ENCODE peak calls at places on chromosomes 4 and X, in six cellular contexts. X, D, V, J, G and U are unnamed samples.
A peak's percentile ranks its signal among the peaks of the same experiment; 100 is the strongest.

GRCh38 chrX:150269613-150270254 is 93.4 kb upstream of the MAMLD1 start:
- ATAC-seq in J (peak; percentile 98), X (no peak), D (no peak), V (no peak), G (no peak), U (no peak)

GRCh38 chrX:106894392-106894909 is 8.7 kb downstream of the RIPPLY1 start:
- ATAC-seq in G (peak; percentile 93), J (peak; percentile 87), V (peak; percentile 93), X (peak; percentile 78), D (peak; percentile 81), U (peak; percentile 81)

GRCh38 chrX:41895826-41896225 is 27.5 kb downstream of the CASK start:
- ATAC-seq in G (no peak), J (no peak), X (no peak), D (no peak), V (no peak), U (no peak)

GRCh38 chrX:10979956-10980355 is 131.2 kb upstream of the HCCS start:
- ATAC-seq in X (no peak), V (no peak), J (no peak), D (no peak), G (no peak), U (no peak)

GRCh38 chrX:134868766-134869495 is 121.9 kb upstream of the SMIM10 start:
- ATAC-seq in D (no peak), X (no peak), G (peak; percentile 88), V (no peak), J (no peak), U (no peak)

GRCh38 chr4:21699437-21699836 is 249.1 kb downstream of the KCNIP4 start:
- ATAC-seq in X (no peak), G (no peak), J (no peak), V (no peak), D (no peak), U (no peak)

GRCh38 chrX:138928737-138929459 is 217.4 kb upstream of the FGF13 start:
- ATAC-seq in X (no peak), D (no peak), V (peak; percentile 25), G (no peak), J (no peak), U (no peak)

GRCh38 chrX:16587776-16588175 is 62.2 kb upstream of the S100G start:
- ATAC-seq in X (no peak), D (no peak), G (no peak), V (no peak), J (no peak), U (no peak)

GRCh38 chr4:158835456-158836369 is 66.9 kb downstream of the FNIP2 start:
- ATAC-seq in G (peak; percentile 21), D (no peak), J (peak; percentile 11), V (peak; percentile 73), X (no peak), U (no peak)

GRCh38 chr4:42637104-42637503 is 19.8 kb downstream of the ATP8A1 start:
- ATAC-seq in V (no peak), D (no peak), G (no peak), X (no peak), J (no peak), U (no peak)

GRCh38 chr4:145041378-145041777 is 56.6 kb downstream of the ANAPC10 start:
- ATAC-seq in V (no peak), D (no peak), G (no peak), X (no peak), J (no peak), U (no peak)

GRCh38 chr4:78346222-78346621 is 205.3 kb upstream of the ANXA3 start:
- ATAC-seq in G (no peak), X (no peak), J (no peak), V (no peak), D (no peak), U (no peak)

GRCh38 chr4:73735231-73735630 is 5.1 kb upstream of the CXCL8 start:
- ATAC-seq in G (no peak), J (peak; percentile 34), X (no peak), V (peak; percentile 59), D (no peak), U (no peak)

GRCh38 chr4:13857800-13858199 is 230.3 kb upstream of the BOD1L1 start:
- ATAC-seq in X (no peak), J (no peak), V (no peak), G (no peak), D (no peak), U (no peak)

GRCh38 chr4:84379881-84380618 is 119.0 kb downstream of the NKX6-1 start:
- ATAC-seq in G (no peak), D (no peak), V (no peak), J (no peak), X (no peak), U (no peak)

GRCh38 chr4:183984561-183984960 is 79.5 kb downstream of the STOX2 start:
- ATAC-seq in X (no peak), J (no peak), G (peak; percentile 69), D (peak; percentile 68), V (no peak), U (no peak)

GRCh38 chrX:13151806-13152510 is 107.5 kb upstream of the FAM9C start:
- ATAC-seq in J (peak; percentile 32), V (no peak), G (peak; percentile 82), X (peak; percentile 38), D (peak; percentile 75), U (peak; percentile 57)

GRCh38 chrX:42022158-42022557 is 98.8 kb upstream of the CASK start:
- ATAC-seq in X (no peak), D (no peak), G (no peak), V (no peak), J (no peak), U (no peak)

GRCh38 chrX:109632906-109633504 is 8.0 kb upstream of the KCNE5 start:
- ATAC-seq in D (no peak), J (no peak), V (no peak), G (no peak), X (no peak), U (no peak)

GRCh38 chr4:173167793-173168395 is 717 bp upstream of the GALNT7 start:
- ATAC-seq in D (peak; percentile 20), V (peak; percentile 34), G (peak; percentile 18), X (no peak), J (peak; percentile 70), U (no peak)

GRCh38 chrX:43685221-43685620 is 29.1 kb downstream of the MAOA start:
- ATAC-seq in X (no peak), D (no peak), G (no peak), J (no peak), V (no peak), U (no peak)

GRCh38 chrX:96684339-96685204 is at the start of gene DIAPH2:
- ATAC-seq in J (peak; percentile 95), X (peak; percentile 89), V (no peak), G (peak; percentile 95), D (peak; percentile 96), U (peak; percentile 90)

GRCh38 chrX:122196338-122196737 is 987.7 kb upstream of the GRIA3 start:
- ATAC-seq in V (no peak), G (no peak), X (no peak), J (no peak), D (no peak), U (no peak)

GRCh38 chrX:10098235-10098819 is 58.4 kb upstream of the CLCN4 start:
- ATAC-seq in X (no peak), J (no peak), G (no peak), V (no peak), D (no peak), U (no peak)

GRCh38 chrX:109782994-109783711 is 50.1 kb upstream of the ACSL4 start:
- ATAC-seq in J (no peak), X (peak; percentile 22), D (no peak), V (no peak), G (no peak), U (no peak)

GRCh38 chr4:121736735-121737351 is 28.1 kb downstream of the SMIM43 start:
- ATAC-seq in V (peak; percentile 88), X (peak; percentile 60), J (peak; percentile 78), G (peak; percentile 28), D (peak; percentile 16), U (peak; percentile 52)

GRCh38 chrX:79361192-79361870 is 5.8 kb downstream of the ITM2A start:
- ATAC-seq in X (no peak), G (no peak), J (no peak), V (no peak), D (no peak), U (no peak)

GRCh38 chr4:158782539-158783360 is 13.9 kb downstream of the FNIP2 start:
- ATAC-seq in G (peak; percentile 23), V (peak; percentile 49), J (peak; percentile 83), D (peak; percentile 72), X (no peak), U (no peak)

GRCh38 chr4:86653237-86653865 is 59.2 kb downstream of the PTPN13 start:
- ATAC-seq in D (no peak), J (no peak), V (no peak), X (no peak), G (no peak), U (no peak)

DNA sequence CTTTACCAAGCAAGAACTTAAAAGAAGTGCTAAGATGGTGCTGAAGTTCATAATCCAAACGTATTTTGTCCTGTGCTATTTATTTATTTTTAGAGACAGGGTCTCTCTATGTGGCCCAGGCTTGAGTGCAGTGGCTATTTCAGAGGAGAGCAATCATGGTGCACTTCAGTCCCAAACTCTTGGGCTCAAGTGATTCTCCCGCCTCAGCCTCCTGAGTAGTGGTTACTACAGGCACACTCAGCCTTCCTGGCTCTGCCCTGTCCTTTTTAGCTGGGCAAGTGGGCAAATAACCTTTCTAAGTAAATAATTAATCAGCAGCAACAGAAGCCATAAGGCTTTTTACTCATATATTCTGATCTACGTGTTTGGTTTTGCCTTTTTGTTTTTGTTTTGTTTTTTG is 2.6 kb downstream of the NSD2 start:
- ATAC-seq in V (no peak), D (no peak), G (no peak), X (no peak), J (no peak), U (no peak)
- H3K27ac ChIP-seq in V (peak overlapping the region; percentile 96), D (no peak overlapping the region), G (no peak overlapping the region), X (no peak overlapping the region), J (no peak overlapping the region), U (no peak overlapping the region)

DNA sequence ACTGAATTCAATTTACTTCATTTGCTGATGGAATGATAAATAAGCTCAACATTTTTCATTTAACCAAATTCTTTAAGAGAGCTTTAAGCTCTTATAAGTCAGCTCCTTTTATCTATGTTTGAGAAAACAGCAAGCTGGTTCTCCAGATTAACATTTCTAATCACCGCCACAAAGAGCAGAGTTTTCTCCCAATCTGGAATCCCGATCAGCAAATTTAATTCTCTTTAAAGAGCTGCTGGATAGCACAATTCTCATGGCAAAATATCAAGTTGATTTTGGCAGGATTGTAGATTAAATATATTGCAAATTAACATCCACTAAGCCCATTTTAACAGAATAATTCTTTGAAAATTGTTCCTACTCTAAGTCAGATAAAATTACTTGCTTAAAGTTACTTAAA is 48.8 kb downstream of the RPS6KA3 start:
- ATAC-seq in J (no peak), D (no peak), V (no peak), G (no peak), X (no peak), U (no peak)
- H3K4me1 ChIP-seq in J (no peaks in the 10 kb centered on the region), D (no peaks in the 10 kb centered on the region), V (peaks cover 14% of the 10 kb centered on the region), G (peaks cover 33% of the 10 kb centered on the region), X (no peaks in the 10 kb centered on the region), U (no peaks in the 10 kb centered on the region)

GRCh38 chr4:75963558-75963957 is 22.7 kb upstream of the NAAA start:
- ATAC-seq in V (no peak), D (no peak), X (no peak), J (no peak), G (no peak), U (no peak)
- H3K9me3 ChIP-seq in V (peaks cover 4% of the 10 kb centered on the region), D (no peaks in the 10 kb centered on the region), X (no peaks in the 10 kb centered on the region), J (no peaks in the 10 kb centered on the region), G (no peaks in the 10 kb centered on the region), U (no peaks in the 10 kb centered on the region)

DNA sequence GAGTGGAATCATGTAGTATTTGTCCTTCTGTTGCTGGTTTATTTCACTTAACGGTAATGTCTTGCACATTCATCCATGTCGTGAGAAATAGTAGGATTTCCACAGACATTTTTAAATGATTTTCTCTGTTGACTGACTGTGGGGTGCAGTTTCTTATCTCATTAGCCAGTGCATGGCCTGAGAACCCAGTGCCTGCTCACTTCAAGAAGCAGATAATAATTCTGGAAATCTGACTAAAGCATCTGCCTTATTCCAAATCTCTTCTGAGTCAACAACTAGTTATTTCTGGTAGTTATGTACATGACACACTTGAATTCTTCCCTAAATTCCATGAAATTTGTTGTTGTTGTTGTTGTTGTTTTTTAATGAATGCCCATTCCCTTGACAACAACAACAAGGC is 77.6 kb downstream of the NPFFR2 start:
- ATAC-seq in V (no peak), J (no peak), X (no peak), G (no peak), D (no peak), U (no peak)
- H3K27ac ChIP-seq in V (no peak overlapping the region), J (no peak overlapping the region), X (no peak overlapping the region), G (no peak overlapping the region), D (no peak overlapping the region), U (no peak overlapping the region)